ENCODE peak calls at places on chromosomes 16 and 17, in ten cellular contexts. M is endothelial cell of umbilical vein, Y is IMR-90, B is kidney, G is mucosa of descending colon, Z is iPS DF 6.9, R is K562, A is trophoblast cell, T is left ventricle myocardium inferior, C is psoas muscle. X is an unnamed sample. For H3K4me1 and H3K9me3, the result is how much of the 10 kb centered on the place peaks cover.

GRCh38 chr17:46976626-46977270 is 2.3 kb downstream of the RPRML start:
- DNase-seq in C (no peak), A (peak), T (no peak), Y (no peak), M (no peak), Z (no peak), G (no peak), B (peak), R (peak), X (no peak)

GRCh38 chr17:80119271-80119791 is 17.9 kb downstream of the GAA start:
- DNase-seq in Z (no peak), T (no peak), A (peak), M (no peak), B (peak), R (no peak), C (peak), Y (no peak), G (no peak), X (no peak)

GRCh38 chr17:70276931-70277330 is 107.6 kb downstream of the KCNJ2 start:
- DNase-seq in G (no peak), A (no peak), B (no peak), T (no peak), R (no peak), M (no peak), Z (no peak), C (no peak), Y (peak), X (no peak)

GRCh38 chr17:35460354-35460851 is 11.8 kb upstream of the SLFN13 start:
- DNase-seq in Y (no peak), A (peak), C (peak), M (no peak), R (peak), T (peak), B (peak), G (peak), Z (peak), X (no peak)

GRCh38 chr17:60832206-60832605 is 154.6 kb downstream of the BCAS3 start:
- DNase-seq in Y (no peak), Z (no peak), T (no peak), M (no peak), G (no peak), A (peak), R (no peak), B (no peak), C (no peak), X (no peak)

GRCh38 chr16:77805403-77805802 is 17.0 kb downstream of the VAT1L start:
- DNase-seq in C (no peak), G (no peak), B (no peak), R (no peak), M (no peak), A (no peak), Y (no peak), T (peak), Z (no peak), X (no peak)

GRCh38 chr17:56313201-56313600 is 159.9 kb downstream of the ANKFN1 start:
- DNase-seq in G (no peak), R (no peak), A (no peak), Z (no peak), T (no peak), Y (no peak), B (no peak), C (no peak), M (no peak), X (no peak)

GRCh38 chr17:70060415-70060814 is 14.6 kb upstream of the KCNJ16 start:
- DNase-seq in A (no peak), Z (no peak), Y (peak), T (no peak), C (no peak), M (no peak), R (no peak), G (no peak), B (no peak), X (no peak)

GRCh38 chr17:14118951-14119350 is 49.6 kb downstream of the COX10 start:
- DNase-seq in R (no peak), M (no peak), C (no peak), B (no peak), Z (no peak), T (no peak), A (no peak), Y (no peak), G (no peak), X (no peak)

GRCh38 chr16:802914-803750 is 2.6 kb upstream of the GNG13 start:
- DNase-seq in C (no peak), Y (no peak), Z (no peak), T (no peak), M (no peak), G (no peak), A (no peak), R (no peak), B (no peak), X (no peak)

GRCh38 chr17:75927286-75927922 is 13.4 kb downstream of the FBF1 start:
- DNase-seq in C (no peak), T (no peak), R (peak), B (no peak), M (no peak), G (peak), Y (no peak), A (peak), Z (no peak), X (no peak)

GRCh38 chr16:50114357-50115129 is 38.6 kb upstream of the TENT4B start:
- DNase-seq in A (peak), Y (no peak), G (no peak), B (no peak), Z (no peak), R (no peak), M (no peak), C (no peak), T (no peak), X (no peak)

GRCh38 chr16:23319861-23320615 is 17.9 kb downstream of the SCNN1B start:
- DNase-seq in M (no peak), C (no peak), B (no peak), R (no peak), G (no peak), Y (no peak), T (no peak), A (no peak), Z (no peak), X (no peak)

GRCh38 chr16:24700549-24701392 is 28.7 kb upstream of the TNRC6A start:
- DNase-seq in G (peak), T (peak), Z (no peak), B (peak), R (peak), Y (peak), C (peak), A (peak), M (peak), X (peak)

GRCh38 chr17:2792541-2793169 is 3.6 kb upstream of the RAP1GAP2 start:
- DNase-seq in R (no peak), B (peak), G (no peak), C (no peak), Z (no peak), A (no peak), M (no peak), T (no peak), Y (no peak), X (no peak)

GRCh38 chr17:4427505-4427904 is 6.2 kb upstream of the SPNS3 start:
- DNase-seq in T (no peak), R (no peak), B (no peak), G (no peak), Z (no peak), C (no peak), M (no peak), A (no peak), Y (no peak), X (no peak)

GRCh38 chr17:29240477-29240876 is 6.2 kb upstream of the CRYBA1 start:
- DNase-seq in G (no peak), B (no peak), T (no peak), A (no peak), Z (no peak), M (no peak), C (no peak), Y (peak), R (no peak), X (no peak)

GRCh38 chr16:81558444-81559175 is 114.0 kb downstream of the CMIP start:
- DNase-seq in A (peak), R (peak), C (no peak), G (peak), Y (no peak), T (no peak), M (no peak), B (peak), Z (no peak), X (no peak)

GRCh38 chr16:8773537-8773936 is 23.9 kb downstream of the TMEM186 start:
- DNase-seq in G (no peak), Z (no peak), T (no peak), M (no peak), B (no peak), R (no peak), A (no peak), Y (no peak), C (no peak), X (no peak)

GRCh38 chr16:66905633-66906539 is 12.8 kb downstream of the CDH16 start:
- DNase-seq in T (peak), G (peak), Z (no peak), B (peak), R (peak), Y (no peak), M (no peak), A (no peak), C (no peak), X (no peak)

GRCh38 chr16:81385031-81385756 is 59.4 kb upstream of the CMIP start:
- DNase-seq in T (no peak), R (no peak), G (no peak), C (no peak), A (no peak), M (peak), Z (no peak), B (no peak), Y (no peak), X (no peak)

GRCh38 chr17:50916026-50916707 is 50.0 kb upstream of the TOB1 start:
- DNase-seq in A (peak), Y (peak), T (no peak), G (no peak), B (no peak), Z (no peak), R (peak), C (no peak), M (no peak), X (no peak)

GRCh38 chr17:45160505-45161287 is 979 bp upstream of the HEXIM2 start:
- DNase-seq in M (peak), Z (no peak), R (peak), G (peak), A (peak), T (peak), C (peak), Y (peak), B (peak), X (no peak)

GRCh38 chr17:42273474-42274272 is 2.5 kb downstream of the STAT5B start:
- DNase-seq in M (no peak), R (no peak), B (no peak), G (no peak), Y (no peak), Z (no peak), A (peak), C (no peak), T (no peak), X (no peak)

GRCh38 chr16:86732621-86733297 is 154.4 kb downstream of the FOXL1 start:
- DNase-seq in M (peak), C (peak), Y (peak), Z (peak), B (no peak), G (no peak), T (no peak), R (no peak), A (no peak), X (no peak)

GRCh38 chr17:40819528-40820125 is 2.8 kb downstream of the KRT10 start:
- DNase-seq in Y (peak), M (peak), Z (no peak), G (no peak), A (peak), B (no peak), T (no peak), C (no peak), R (no peak), X (no peak)

GRCh38 chr16:10128397-10129258 is 53.6 kb downstream of the GRIN2A start:
- DNase-seq in R (no peak), T (no peak), M (no peak), G (no peak), A (no peak), Y (no peak), Z (no peak), C (no peak), B (no peak), X (no peak)

GRCh38 chr17:20156196-20157077 is 147.3 kb downstream of the SPECC1 start:
- DNase-seq in M (peak), Y (peak), R (peak), A (peak), G (peak), T (no peak), B (peak), Z (no peak), C (peak), X (no peak)

GRCh38 chr17:2386400-2387085 is 14.3 kb downstream of the MNT start:
- DNase-seq in Y (no peak), B (peak), T (no peak), C (no peak), Z (no peak), M (no peak), R (no peak), G (peak), A (no peak), X (no peak)

GRCh38 chr17:71251936-71252335 is 868.9 kb upstream of the SOX9 start:
- DNase-seq in A (no peak), Z (no peak), T (no peak), M (no peak), B (no peak), G (no peak), R (no peak), C (no peak), Y (no peak), X (no peak)

GRCh38 chr17:79306688-79307323 is 232.2 kb downstream of the ENGASE start:
- DNase-seq in M (no peak), T (peak), C (peak), R (no peak), Z (no peak), A (no peak), Y (no peak), B (peak), G (no peak), X (no peak)

GRCh38 chr17:80224683-80225082 is 4.5 kb downstream of the SLC26A11 start:
- DNase-seq in Y (no peak), B (peak), C (peak), G (no peak), A (no peak), R (no peak), Z (no peak), M (no peak), T (no peak), X (no peak)

GRCh38 chr16:76114681-76115080 is 162.5 kb upstream of the CNTNAP4 start:
- DNase-seq in R (no peak), T (no peak), Z (no peak), A (no peak), C (no peak), B (no peak), M (no peak), Y (no peak), G (no peak), X (no peak)

GRCh38 chr17:74484066-74484465 is 17.6 kb downstream of the CD300A start:
- DNase-seq in B (no peak), R (no peak), T (no peak), M (no peak), C (no peak), A (no peak), G (no peak), Z (no peak), Y (no peak), X (no peak)

GRCh38 chr17:80837711-80838110 is 153.9 kb upstream of the CHMP6 start:
- DNase-seq in C (peak), M (no peak), R (no peak), A (no peak), Y (no peak), T (no peak), G (no peak), Z (no peak), B (peak), X (no peak)

GRCh38 chr17:78432929-78433727 is 54.7 kb downstream of the PGS1 start:
- DNase-seq in Z (no peak), T (no peak), M (no peak), B (no peak), Y (no peak), G (no peak), C (no peak), A (no peak), R (no peak), X (no peak)

GRCh38 chr16:66425651-66426050 is 1.4 kb upstream of the BEAN1 start:
- DNase-seq in R (no peak), T (no peak), A (no peak), C (no peak), Z (no peak), M (no peak), G (no peak), Y (no peak), B (no peak), X (no peak)

GRCh38 chr17:42679001-42679491 is 2.3 kb upstream of the PLEKHH3 start:
- DNase-seq in B (peak), Y (peak), T (no peak), M (peak), A (peak), G (peak), R (peak), Z (no peak), C (peak), X (peak)

GRCh38 chr17:57915980-57916757 is 39.0 kb downstream of the CUEDC1 start:
- DNase-seq in Z (no peak), C (no peak), B (no peak), T (no peak), Y (peak), R (no peak), A (no peak), M (no peak), G (no peak), X (no peak)

GRCh38 chr17:57915532-57915931 is 39.7 kb downstream of the CUEDC1 start:
- DNase-seq in Z (no peak), Y (peak), T (no peak), M (no peak), G (no peak), A (no peak), C (no peak), B (no peak), R (no peak), X (no peak)

GRCh38 chr17:57911834-57912673 is 43.2 kb downstream of the CUEDC1 start:
- DNase-seq in A (no peak), T (peak), R (no peak), C (peak), Z (no peak), M (peak), B (peak), G (peak), Y (no peak), X (peak)

GRCh38 chr17:57913576-57914273 is 41.5 kb downstream of the CUEDC1 start:
- DNase-seq in G (no peak), C (no peak), Y (no peak), Z (no peak), A (no peak), M (no peak), B (no peak), T (no peak), R (no peak), X (no peak)

GRCh38 chr17:57914274-57915147 is 40.7 kb downstream of the CUEDC1 start:
- DNase-seq in B (no peak), Z (no peak), R (no peak), M (peak), T (no peak), C (no peak), Y (no peak), G (no peak), A (no peak), X (no peak)
- H3K4me1 ChIP-seq in B (under half), Z (under half), R (under half), M (under half), T (half or more), C (half or more), Y (under half), G (under half), A (under half), X (under half)

DNA sequence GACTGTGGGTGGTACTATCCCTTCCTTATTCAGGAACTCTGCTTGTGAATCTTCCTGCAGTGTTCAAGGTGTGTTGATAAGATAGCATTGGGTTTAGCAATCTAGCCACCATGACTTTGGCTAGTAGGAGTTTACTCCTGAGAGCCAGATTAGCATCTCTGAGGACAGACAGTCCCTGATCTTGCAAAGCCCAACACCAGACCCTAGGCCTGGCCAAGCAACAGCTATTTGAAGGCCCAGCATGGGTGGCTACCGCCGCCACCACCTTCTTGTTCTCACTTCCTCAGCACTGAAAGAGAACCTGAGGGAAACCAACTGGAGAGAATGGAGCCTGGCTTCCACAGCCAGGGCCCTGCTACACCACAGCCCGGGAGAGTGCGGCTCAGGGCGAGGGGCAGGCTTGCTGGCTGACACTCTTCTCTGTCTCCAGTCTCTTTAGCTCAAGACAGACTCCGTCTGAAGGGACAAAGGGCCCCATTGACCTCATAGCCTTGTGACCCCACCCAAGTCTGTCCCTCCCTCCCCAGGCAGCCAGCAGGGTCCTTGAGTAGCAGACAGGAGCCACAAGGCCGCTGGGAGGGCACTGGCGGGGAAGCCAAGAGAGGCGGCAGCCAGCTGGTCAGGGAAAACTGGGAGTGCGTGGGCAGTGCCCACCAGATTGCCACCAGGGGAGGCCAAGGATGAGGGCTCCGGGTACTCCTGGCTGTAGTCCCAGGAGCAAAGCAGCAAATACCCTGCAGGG is 10.9 kb upstream of the ARHGAP23 start:
- DNase-seq in R (peak), A (no peak), G (no peak), Z (no peak), M (no peak), Y (no peak), B (no peak), T (no peak), C (no peak), X (no peak)
- H3K4me3 ChIP-seq in R (no peak), A (no peak), G (no peak), Z (no peak), M (no peak), Y (no peak), B (no peak), T (no peak), C (no peak), X (no peak)

DNA sequence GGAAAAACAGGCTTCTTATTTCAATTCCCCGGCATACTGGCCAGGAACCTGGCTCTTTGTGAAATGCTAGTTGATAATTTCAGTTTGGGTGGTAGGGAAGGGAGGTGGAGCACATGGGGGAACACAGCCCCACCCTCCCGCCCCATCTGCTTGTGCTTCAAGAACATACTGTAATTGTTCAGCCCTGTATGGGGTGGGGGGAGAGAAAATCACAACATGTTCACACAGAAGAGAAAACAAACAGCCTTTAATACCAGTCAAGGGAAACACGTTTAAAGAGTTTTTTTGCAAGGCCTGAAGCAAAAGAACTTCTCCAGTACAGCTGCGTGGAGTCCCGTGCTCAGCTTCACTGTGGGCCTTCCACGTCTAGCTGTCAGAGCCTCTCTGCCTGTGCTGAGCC is 59.7 kb downstream of the SHISA6 start:
- DNase-seq in C (no peak), Y (no peak), A (no peak), Z (no peak), B (no peak), M (no peak), G (no peak), R (no peak), T (no peak), X (peak)
- H3K9me3 ChIP-seq in C (under half), Y (under half), A (under half), Z (under half), B (under half), M (under half), G (under half), R (under half), T (under half), X (under half)

DNA sequence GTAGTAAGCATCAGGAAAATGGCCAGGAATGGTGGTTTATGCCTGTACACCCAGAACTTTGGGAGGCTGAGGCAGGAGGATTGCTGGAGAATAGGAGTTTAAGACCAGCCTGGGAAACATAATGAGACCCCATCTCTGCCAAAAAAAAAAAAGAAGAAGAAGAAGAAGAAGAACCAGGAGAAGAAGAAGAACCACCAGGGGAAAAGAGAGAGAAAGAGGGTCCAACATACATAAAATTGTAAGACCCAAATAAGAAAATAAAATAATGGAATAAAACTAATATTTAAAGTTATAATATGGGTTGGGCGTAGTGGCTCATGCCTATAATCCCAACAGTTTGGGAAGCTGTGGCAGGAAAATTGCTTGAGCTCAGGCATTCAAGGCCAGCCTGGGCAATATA is 408.4 kb downstream of the ZFHX3 start:
- DNase-seq in R (no peak), M (no peak), G (no peak), B (no peak), Z (no peak), T (no peak), A (no peak), Y (no peak), C (no peak), X (no peak)
- H3K4me1 ChIP-seq in R (under half), M (under half), G (under half), B (under half), Z (under half), T (under half), A (under half), Y (under half), C (under half), X (under half)

X was measured in right atrium auricular region.